ENCODE peak calls at places on chromosome 21, in four cellular contexts. W is tibial artery, M is A549, R is body of pancreas. V is an unnamed sample.

GRCh38 chr21:15841856-15842564 is 112.2 kb downstream of the USP25 start:
- DNase-seq in W (no peak), M (no peak), R (no peak), V (no peak)

GRCh38 chr21:20538039-20538658 is 460.1 kb upstream of the NCAM2 start:
- DNase-seq in W (no peak), M (no peak), R (no peak), V (no peak)

GRCh38 chr21:38622827-38623209 is 124.5 kb upstream of the ERG start:
- DNase-seq in W (no peak), M (no peak), R (no peak), V (no peak)

GRCh38 chr21:35223480-35224156 is 174.5 kb upstream of the RUNX1 start:
- DNase-seq in W (no peak), M (no peak), R (no peak), V (no peak)

GRCh38 chr21:33951276-33952178 is 35.9 kb upstream of the ATP5PO start:
- DNase-seq in W (no peak), M (no peak), R (no peak), V (no peak)

GRCh38 chr21:15967661-15968060 is 237.9 kb downstream of the USP25 start:
- DNase-seq in W (no peak), M (no peak), R (no peak), V (no peak)

GRCh38 chr21:35294231-35294898 is 245.3 kb upstream of the RUNX1 start:
- DNase-seq in W (no peak), M (no peak), R (peak; percentile 51), V (no peak)

GRCh38 chr21:33703750-33704606 is 61.7 kb downstream of the ITSN1 start:
- DNase-seq in W (no peak), M (no peak), R (no peak), V (no peak)

GRCh38 chr21:38761531-38761930 is 44.2 kb upstream of the ETS2 start:
- DNase-seq in W (no peak), M (no peak), R (no peak), V (no peak)

GRCh38 chr21:37220981-37221664 is 46.0 kb downstream of the VPS26C start:
- DNase-seq in W (peak; percentile 95), M (peak; percentile 79), R (peak; percentile 92), V (peak; percentile 61)

GRCh38 chr21:29434081-29434480 is 135.4 kb downstream of the BACH1 start:
- DNase-seq in W (no peak), M (no peak), R (no peak), V (no peak)

GRCh38 chr21:15054606-15055239 is 10.1 kb downstream of the NRIP1 start:
- DNase-seq in W (no peak), M (no peak), R (no peak), V (no peak)

GRCh38 chr21:36419996-36420395 is 34.8 kb downstream of the CHAF1B start:
- DNase-seq in W (peak; percentile 80), M (peak; percentile 84), R (peak; percentile 83), V (peak; percentile 82)

GRCh38 chr21:37503848-37504467 is 137.4 kb downstream of the DYRK1A start:
- DNase-seq in W (no peak), M (no peak), R (no peak), V (no peak)

GRCh38 chr21:36205962-36206361 is 49.3 kb downstream of the DOP1B start:
- DNase-seq in W (no peak), M (no peak), R (no peak), V (no peak)

GRCh38 chr21:35206141-35207125 is 157.3 kb upstream of the RUNX1 start:
- DNase-seq in W (no peak), M (no peak), R (no peak), V (no peak)

GRCh38 chr21:36647279-36648093 is 51.4 kb upstream of the SIM2 start:
- DNase-seq in W (no peak), M (peak; percentile 21), R (no peak), V (peak; percentile 31)

GRCh38 chr21:29487154-29487553 is 188.4 kb downstream of the BACH1 start:
- DNase-seq in W (no peak), M (no peak), R (no peak), V (no peak)

GRCh38 chr21:25772680-25773079 is 37.9 kb downstream of the GABPA start:
- DNase-seq in W (no peak), M (no peak), R (no peak), V (no peak)

GRCh38 chr21:26391166-26391565 is 181.9 kb downstream of the CYYR1 start:
- DNase-seq in W (no peak), M (no peak), R (no peak), V (no peak)

GRCh38 chr21:19864456-19864855 is 1133.8 kb upstream of the NCAM2 start:
- DNase-seq in W (no peak), M (no peak), R (no peak), V (no peak)

GRCh38 chr21:34801519-34802132 is 132.8 kb downstream of the CLIC6 start:
- DNase-seq in W (no peak), M (peak; percentile 22), R (no peak), V (no peak)

GRCh38 chr21:33058468-33059318 is 11.2 kb upstream of the OLIG1 start:
- DNase-seq in W (no peak), M (no peak), R (no peak), V (no peak)

GRCh38 chr21:34008618-34009017 is 64.8 kb upstream of the MRPS6 start:
- DNase-seq in W (no peak), M (no peak), R (no peak), V (no peak)

GRCh38 chr21:33688343-33688742 is 46.0 kb downstream of the ITSN1 start:
- DNase-seq in W (no peak), M (no peak), R (no peak), V (no peak)

GRCh38 chr21:32412162-32412997 is at the start of gene EVA1C:
- DNase-seq in W (peak; percentile 66), M (peak; percentile 51), R (peak; percentile 67), V (no peak)

GRCh38 chr21:14877581-14878228 is 187.1 kb downstream of the NRIP1 start:
- DNase-seq in W (no peak), M (no peak), R (no peak), V (no peak)

GRCh38 chr21:38349111-38349746 is 92.4 kb downstream of the KCNJ15 start:
- DNase-seq in W (no peak), M (no peak), R (no peak), V (no peak)

GRCh38 chr21:26810266-26810665 is 34.9 kb downstream of the ADAMTS1 start:
- DNase-seq in W (no peak), M (no peak), R (no peak), V (no peak)

GRCh38 chr21:36753556-36753955 is 54.6 kb downstream of the SIM2 start:
- DNase-seq in W (no peak), M (no peak), R (no peak), V (no peak)

GRCh38 chr21:33268736-33269441 is 2.7 kb downstream of the IL10RB start:
- DNase-seq in W (no peak), M (no peak), R (peak; percentile 98), V (no peak)

GRCh38 chr21:14603202-14603601 is 57.1 kb upstream of the SAMSN1 start:
- DNase-seq in W (no peak), M (no peak), R (no peak), V (no peak)

GRCh38 chr21:15015622-15016471 is 49.0 kb downstream of the NRIP1 start:
- DNase-seq in W (no peak), M (peak; percentile 10), R (no peak), V (no peak)

GRCh38 chr21:41228006-41228370 is 60.0 kb downstream of the BACE2 start:
- DNase-seq in W (no peak), M (no peak), R (no peak), V (no peak)
- H3K4me1 ChIP-seq in W (peaks cover 6% of the 10 kb centered on the region), M (no peaks in the 10 kb centered on the region), R (no peaks in the 10 kb centered on the region), V (no peaks in the 10 kb centered on the region)

DNA sequence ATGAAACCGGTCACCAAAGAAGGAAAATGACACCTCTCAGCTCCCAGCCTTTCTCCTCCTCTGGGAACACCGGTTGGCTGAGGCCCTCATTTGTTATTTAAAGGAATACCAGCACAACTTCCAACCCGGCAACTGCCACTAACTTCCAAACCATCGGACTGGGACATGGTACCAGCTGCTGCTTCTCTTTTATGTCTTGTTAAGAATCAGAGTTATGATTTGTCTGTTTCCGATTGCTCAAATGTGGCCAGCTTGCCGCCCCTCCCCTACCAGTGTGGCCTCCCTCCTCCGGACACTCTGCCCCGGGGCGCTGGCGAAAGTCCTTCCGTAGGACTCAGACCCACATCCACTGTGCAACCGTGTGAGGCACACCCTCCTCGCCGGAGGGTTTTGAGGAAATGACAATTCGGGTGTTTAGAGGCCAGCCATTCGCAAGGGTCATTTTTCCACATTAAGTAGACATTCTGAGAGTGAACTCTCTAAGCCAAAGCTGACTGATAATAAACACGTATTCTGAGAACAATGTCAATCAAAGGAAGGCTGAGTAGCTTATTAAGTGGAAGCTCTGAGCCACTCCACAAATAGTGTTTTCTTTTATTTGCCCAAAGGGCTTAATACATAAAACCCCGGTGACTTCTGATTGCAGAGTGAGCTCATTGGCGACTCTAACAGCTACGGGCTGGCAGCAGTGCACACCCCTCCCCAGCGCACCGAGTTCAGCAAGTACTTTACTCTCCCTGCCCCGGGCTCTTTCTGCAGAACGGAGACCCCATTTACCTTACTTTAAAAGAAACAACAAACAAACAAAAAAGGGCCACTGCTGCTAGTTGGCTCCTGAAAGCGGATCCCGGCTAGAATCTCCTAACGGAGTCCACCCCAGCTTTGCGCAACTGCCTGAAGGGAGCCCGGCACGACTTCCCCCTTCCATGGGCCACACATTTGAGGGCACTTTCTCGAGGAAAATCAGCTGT is 5.4 kb downstream of the RIPK4 start:
- DNase-seq in W (peak; percentile 70), M (no peak), R (peak; percentile 77), V (no peak)
- H3K4me3 ChIP-seq in W (peak overlapping the region; percentile 44), M (peak overlapping the region; percentile 36), R (no peak overlapping the region), V (no peak overlapping the region)

GRCh38 chr21:41717573-41718330 is 49.1 kb downstream of the RIPK4 start:
- DNase-seq in W (no peak), M (no peak), R (no peak), V (no peak)

GRCh38 chr21:41712730-41713129 is 54.1 kb downstream of the RIPK4 start:
- DNase-seq in W (no peak), M (no peak), R (no peak), V (no peak)

GRCh38 chr21:41713495-41714281 is 53.2 kb downstream of the RIPK4 start:
- DNase-seq in W (no peak), M (no peak), R (peak; percentile 66), V (no peak)

GRCh38 chr21:41716756-41717155 is 50.1 kb downstream of the RIPK4 start:
- DNase-seq in W (no peak), M (no peak), R (no peak), V (no peak)

GRCh38 chr21:41715649-41716321 is 51.1 kb downstream of the RIPK4 start:
- DNase-seq in W (no peak), M (peak; percentile 72), R (peak; percentile 54), V (no peak)
- H3K4me1 ChIP-seq in W (no peaks in the 10 kb centered on the region), M (peaks cover 40% of the 10 kb centered on the region), R (peaks cover 32% of the 10 kb centered on the region), V (peaks cover 11% of the 10 kb centered on the region)

GRCh38 chr21:28344985-28345384 is 647.7 kb downstream of the LTN1 start:
- DNase-seq in W (no peak), M (no peak), R (no peak), V (no peak)

GRCh38 chr21:28342229-28342810 is 650.4 kb downstream of the LTN1 start:
- DNase-seq in W (no peak), M (no peak), R (no peak), V (no peak)

GRCh38 chr21:28345934-28346333 is 646.7 kb downstream of the LTN1 start:
- DNase-seq in W (no peak), M (no peak), R (no peak), V (no peak)
- H3K4me3 ChIP-seq in W (no peak overlapping the region), M (no peak overlapping the region), R (no peak overlapping the region), V (no peak overlapping the region)